ENCODE peak calls at places on chromosomes 6 and 20, in six cellular contexts. K is transverse colon, E is ovary, H is RWPE2, R is IMR-90, Z is A549. G is an unnamed sample.

GRCh38 chr20:9344080-9344920 is 170.1 kb upstream of the LAMP5 start:
- DNase-seq in H (no peak), R (peak; percentile 85), E (no peak), K (no peak), Z (no peak), G (no peak)

GRCh38 chr6:83615025-83615999 is 93.6 kb downstream of the SNAP91 start:
- DNase-seq in E (no peak), H (no peak), R (peak; percentile 37), Z (peak; percentile 15), K (no peak), G (no peak)

GRCh38 chr20:36093025-36093803 is 61.3 kb upstream of the EPB41L1 start:
- DNase-seq in R (no peak), E (peak; percentile 72), H (peak; percentile 92), K (peak; percentile 79), Z (no peak), G (peak; percentile 86)

GRCh38 chr6:159013229-159013628 is 13.2 kb upstream of the RSPH3 start:
- DNase-seq in Z (no peak), K (no peak), R (no peak), E (no peak), H (no peak), G (no peak)

GRCh38 chr6:135087803-135088202 is 33.2 kb upstream of the HBS1L start:
- DNase-seq in R (no peak), E (no peak), H (no peak), Z (no peak), K (no peak), G (no peak)

GRCh38 chr6:111105578-111105977 is 18.3 kb downstream of the SLC16A10 start:
- DNase-seq in K (peak; percentile 92), E (peak; percentile 61), H (peak; percentile 72), Z (peak; percentile 14), R (peak; percentile 31), G (peak; percentile 64)

GRCh38 chr6:139888691-139889122 is 514.3 kb upstream of the CITED2 start:
- DNase-seq in R (peak; percentile 17), H (no peak), K (no peak), E (no peak), Z (no peak), G (no peak)

GRCh38 chr6:134911532-134911931 is 38.4 kb downstream of the ALDH8A1 start:
- DNase-seq in Z (no peak), R (peak; percentile 88), E (no peak), H (peak; percentile 75), K (no peak), G (no peak)

GRCh38 chr6:133052465-133052864 is 188.7 kb upstream of the EYA4 start:
- DNase-seq in Z (no peak), R (no peak), H (no peak), K (no peak), E (no peak), G (no peak)

GRCh38 chr20:30593572-30593971 is 663.9 kb upstream of the DEFB115 start:
- DNase-seq in K (no peak), R (no peak), Z (no peak), H (peak; percentile 66), E (no peak), G (no peak)

GRCh38 chr6:12584631-12585405 is 131.7 kb upstream of the PHACTR1 start:
- DNase-seq in R (no peak), H (no peak), E (no peak), K (no peak), Z (no peak), G (no peak)

GRCh38 chr20:41017448-41018042 is 11.1 kb upstream of the TOP1 start:
- DNase-seq in H (no peak), Z (no peak), K (no peak), E (no peak), R (no peak), G (no peak)

GRCh38 chr6:28981391-28981832 is 23.7 kb downstream of the ZNF311 start:
- DNase-seq in H (no peak), Z (no peak), R (peak; percentile 59), E (peak; percentile 79), K (peak; percentile 71), G (peak; percentile 80)

GRCh38 chr20:59268827-59269226 is 31.6 kb upstream of the EDN3 start:
- DNase-seq in K (no peak), R (no peak), E (no peak), Z (no peak), H (no peak), G (no peak)

GRCh38 chr6:169370054-169370453 is 116.4 kb upstream of the THBS2 start:
- DNase-seq in H (no peak), E (no peak), Z (no peak), K (no peak), R (peak; percentile 29), G (no peak)

GRCh38 chr6:72640622-72640930 is 18.7 kb downstream of the KCNQ5 start:
- DNase-seq in E (no peak), R (no peak), K (no peak), H (no peak), Z (no peak), G (no peak)

GRCh38 chr20:45342863-45343444 is 5.3 kb downstream of the SDC4 start:
- DNase-seq in K (no peak), E (no peak), Z (no peak), R (no peak), H (no peak), G (no peak)
- H3K4me1 ChIP-seq in K (peaks cover 87% of the 10 kb centered on the region), E (peaks cover 26% of the 10 kb centered on the region), Z (peaks cover 96% of the 10 kb centered on the region), R (peaks cover 60% of the 10 kb centered on the region), H (peaks cover 86% of the 10 kb centered on the region), G (peaks cover 33% of the 10 kb centered on the region)

DNA sequence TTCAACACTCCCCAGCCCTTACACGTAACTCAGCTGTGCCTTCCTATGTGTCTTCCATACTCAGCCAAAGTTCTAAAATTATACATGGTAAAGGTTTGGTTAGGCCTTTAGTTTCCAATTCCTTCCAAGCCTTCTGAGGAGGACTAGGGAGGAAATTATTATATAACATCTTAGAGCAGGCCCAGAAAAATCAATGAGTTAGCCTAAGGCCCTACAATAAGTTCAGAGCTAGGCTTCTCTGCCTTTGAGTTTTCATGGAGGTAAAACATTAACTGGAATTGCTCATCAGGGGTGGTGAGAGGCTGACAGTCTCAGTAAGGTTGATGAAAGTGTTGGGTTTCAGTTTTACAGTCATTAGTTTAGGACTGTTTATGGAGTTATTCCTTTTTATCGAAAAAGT is 286.0 kb downstream of the ADGB start:
- DNase-seq in E (no peak), K (no peak), Z (peak; percentile 3), R (no peak), H (no peak), G (no peak)
- H3K27ac ChIP-seq in E (no peak overlapping the region), K (no peak overlapping the region), Z (no peak overlapping the region), R (no peak overlapping the region), H (no peak overlapping the region), G (no peak overlapping the region)

GRCh38 chr20:23151885-23152284 is 65.8 kb upstream of the CD93 start:
- DNase-seq in E (no peak), K (no peak), R (no peak), H (no peak), Z (no peak), G (no peak)

GRCh38 chr20:23151008-23151703 is 65.0 kb upstream of the CD93 start:
- DNase-seq in K (no peak), E (no peak), H (no peak), Z (no peak), R (no peak), G (peak; percentile 24)

GRCh38 chr20:23153696-23154341 is 67.7 kb upstream of the CD93 start:
- DNase-seq in H (no peak), E (no peak), K (no peak), Z (no peak), R (no peak), G (no peak)

GRCh38 chr20:23152308-23152892 is 66.3 kb upstream of the CD93 start:
- DNase-seq in Z (no peak), H (no peak), E (peak; percentile 53), K (peak; percentile 49), R (peak; percentile 88), G (peak; percentile 91)

DNA sequence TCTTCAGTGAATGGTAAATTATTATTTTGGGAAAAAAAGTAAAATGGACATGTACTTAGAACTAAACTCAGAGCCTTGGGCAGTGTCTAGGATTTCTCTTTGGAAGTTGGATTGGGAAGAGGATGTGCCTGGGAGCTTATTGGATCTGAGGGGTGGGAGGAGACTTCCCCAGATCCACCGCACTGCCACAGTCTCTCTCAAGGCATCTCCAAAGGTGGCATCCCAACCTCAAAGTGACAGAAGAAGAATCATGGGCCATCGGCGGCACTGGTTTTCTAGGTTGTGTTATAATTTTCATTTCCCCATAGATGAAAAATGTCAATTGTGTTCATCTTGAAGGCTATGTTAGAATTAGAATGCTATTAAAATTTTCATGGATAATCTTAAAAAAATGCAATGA is 66.8 kb upstream of the CD93 start:
- DNase-seq in K (no peak), H (no peak), E (no peak), Z (no peak), R (no peak), G (no peak)
- H3K4me1 ChIP-seq in K (no peaks in the 10 kb centered on the region), H (peaks cover 57% of the 10 kb centered on the region), E (peaks cover 9% of the 10 kb centered on the region), Z (peaks cover 31% of the 10 kb centered on the region), R (peaks cover 37% of the 10 kb centered on the region), G (peaks cover 25% of the 10 kb centered on the region)

GRCh38 chr6:107489636-107490567 is at the start of gene SOBP:
- DNase-seq in E (peak; percentile 88), H (no peak), K (peak; percentile 33), R (peak; percentile 47), Z (peak; percentile 36), G (peak; percentile 90)

GRCh38 chr6:107490568-107491058 is 696 bp downstream of the SOBP start:
- DNase-seq in R (no peak), Z (no peak), K (no peak), H (no peak), E (no peak), G (peak; percentile 53)

GRCh38 chr6:107491059-107491609 is 1.2 kb downstream of the SOBP start:
- DNase-seq in R (peak; percentile 20), H (no peak), E (peak; percentile 87), Z (peak; percentile 8), K (peak; percentile 55), G (peak; percentile 93)

GRCh38 chr6:107488875-107489635 is 862 bp upstream of the SOBP start:
- DNase-seq in K (no peak), R (peak; percentile 20), Z (peak; percentile 49), H (no peak), E (peak; percentile 76), G (peak; percentile 56)

GRCh38 chr6:107488174-107488874 is 1.6 kb upstream of the SOBP start:
- DNase-seq in H (no peak), E (no peak), Z (peak; percentile 8), R (no peak), K (no peak), G (peak; percentile 51)
- H3K27ac ChIP-seq in H (no peak overlapping the region), E (no peak overlapping the region), Z (no peak overlapping the region), R (no peak overlapping the region), K (peak overlapping the region; percentile 92), G (no peak overlapping the region)

DNA sequence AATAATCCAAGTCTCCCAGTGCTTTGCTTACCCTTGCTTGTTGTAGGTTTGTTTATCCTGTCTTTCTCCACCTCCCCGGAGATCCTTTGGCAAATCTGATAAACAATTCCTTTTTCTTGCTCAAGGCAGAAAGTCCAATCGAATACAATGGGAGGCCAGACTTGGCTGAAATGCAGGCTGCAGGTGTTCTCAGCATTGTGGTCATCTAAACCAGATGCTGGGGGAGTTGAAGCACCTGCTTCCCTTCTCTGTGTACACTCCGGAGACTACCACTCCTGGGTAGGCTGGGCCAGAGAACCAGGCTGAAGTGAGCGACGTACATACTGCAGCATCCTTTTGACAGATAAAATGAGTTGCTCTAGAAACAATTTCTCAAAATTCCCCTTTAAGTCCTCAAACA is 82.6 kb upstream of the PREP start:
- DNase-seq in E (no peak), Z (no peak), R (no peak), K (peak; percentile 60), H (no peak), G (no peak)
- H3K4me1 ChIP-seq in E (peaks cover 5% of the 10 kb centered on the region), Z (peaks cover 49% of the 10 kb centered on the region), R (peaks cover 16% of the 10 kb centered on the region), K (peaks cover 3% of the 10 kb centered on the region), H (peaks cover 27% of the 10 kb centered on the region), G (peaks cover 3% of the 10 kb centered on the region)